ENCODE peak calls at places on chromosomes 1 and 21, in eight cellular contexts. B, X, M, C, Q, F, G and S are unnamed samples.

GRCh38 chr21:38816400-38816973 is 10.8 kb downstream of the ETS2 start:
- DNase-seq in B (peak), X (no peak), M (no peak), C (no peak), Q (no peak), F (no peak), G (no peak), S (no peak)

GRCh38 chr21:35868005-35868868 is 192.1 kb downstream of the SETD4 start:
- DNase-seq in B (no peak), X (no peak), M (no peak), C (no peak), Q (no peak), F (no peak), G (no peak), S (no peak)

GRCh38 chr1:231351816-231352215 is 13.7 kb downstream of the SPRTN start:
- DNase-seq in B (no peak), X (peak), M (no peak), C (no peak), Q (no peak), F (no peak), G (no peak), S (no peak)

GRCh38 chr1:20192364-20192763 is 6.0 kb upstream of the PLA2G2C start:
- DNase-seq in B (no peak), X (no peak), M (no peak), C (no peak), Q (no peak), F (no peak), G (no peak), S (no peak)

GRCh38 chr1:235304549-235305451 is 23.2 kb downstream of the ARID4B start:
- DNase-seq in B (no peak), X (no peak), M (no peak), C (no peak), Q (no peak), F (no peak), G (peak), S (peak)

GRCh38 chr1:59433440-59433813 is 136.5 kb downstream of the FGGY start:
- DNase-seq in B (no peak), X (no peak), M (no peak), C (no peak), Q (no peak), F (no peak), G (no peak), S (no peak)

GRCh38 chr1:84247425-84248220 is 53.9 kb upstream of the SAMD13 start:
- DNase-seq in B (no peak), X (peak), M (no peak), C (no peak), Q (no peak), F (no peak), G (no peak), S (no peak)

GRCh38 chr1:66575739-66576138 is 41.8 kb downstream of the SGIP1 start:
- DNase-seq in B (no peak), X (no peak), M (no peak), C (no peak), Q (no peak), F (no peak), G (peak), S (peak)

GRCh38 chr1:32487182-32487581 is 22.3 kb downstream of the ZBTB8B start:
- DNase-seq in B (no peak), X (no peak), M (no peak), C (no peak), Q (no peak), F (no peak), G (no peak), S (no peak)

GRCh38 chr1:239803666-239804228 is 287.9 kb upstream of the FMN2 start:
- DNase-seq in B (no peak), X (no peak), M (no peak), C (no peak), Q (no peak), F (no peak), G (no peak), S (peak)

GRCh38 chr1:213127074-213127473 is 76.0 kb downstream of the RPS6KC1 start:
- DNase-seq in B (no peak), X (no peak), M (no peak), C (no peak), Q (no peak), F (no peak), G (no peak), S (no peak)

GRCh38 chr1:111739984-111740765 is 980 bp upstream of the INKA2 start:
- DNase-seq in B (peak), X (no peak), M (no peak), C (peak), Q (peak), F (peak), G (peak), S (peak)

GRCh38 chr1:200488375-200489165 is 78.7 kb upstream of the ZNF281 start:
- DNase-seq in B (peak), X (peak), M (no peak), C (no peak), Q (no peak), F (peak), G (peak), S (peak)

GRCh38 chr21:36485476-36485875 is 5.6 kb upstream of the CLDN14 start:
- DNase-seq in B (no peak), X (no peak), M (no peak), C (no peak), Q (no peak), F (no peak), G (no peak), S (no peak)

GRCh38 chr1:3078941-3079340 is 9.9 kb downstream of the PRDM16 start:
- DNase-seq in B (no peak), X (no peak), M (no peak), C (no peak), Q (no peak), F (no peak), G (no peak), S (no peak)

GRCh38 chr1:237794071-237794470 is 96.7 kb downstream of the ZP4 start:
- DNase-seq in B (no peak), X (no peak), M (no peak), C (no peak), Q (no peak), F (no peak), G (no peak), S (no peak)

GRCh38 chr1:201739492-201740085 is 89.4 kb upstream of the IPO9 start:
- DNase-seq in B (peak), X (no peak), M (peak), C (peak), Q (peak), F (no peak), G (peak), S (peak)

GRCh38 chr1:12345350-12346217 is 115.8 kb downstream of the VPS13D start:
- DNase-seq in B (no peak), X (no peak), M (no peak), C (no peak), Q (no peak), F (no peak), G (no peak), S (no peak)